ENCODE peak calls at places on chromosomes 13 and 19, in eight cellular contexts. S is SK-MEL-5; T is psoas muscle; B is effector CD4-positive, alpha-beta T cell; Q is dorsolateral prefrontal cortex; P is stimulated activated CD4-positive, alpha-beta T cell treated with anti-CD3 and anti-CD28 coated beads, Interleukin-1b, Interleukin-23, amount 100 ng/mL, for 1 hour; G is stimulated activated CD8-positive, alpha-beta memory T cell treated with anti-CD3 and anti-CD28 coated beads, Interleukin-15, amount 100 ng/mL, for 24 hours; R is kidney tubule cell. C is an unnamed sample.

GRCh38 chr19:38443458-38444001 is 10.0 kb downstream of the RYR1 start:
- DNase-seq in P (no peak), S (no peak), G (no peak), B (no peak), R (no peak), Q (no peak), T (no peak), C (no peak)

GRCh38 chr13:97344250-97345175 is 89.5 kb upstream of the RAP2A start:
- DNase-seq in B (peak), P (peak), R (peak), T (peak), G (no peak), S (peak), Q (peak), C (peak)

GRCh38 chr13:35729926-35730627 is 253.6 kb upstream of the MAB21L1 start:
- DNase-seq in T (peak), P (no peak), B (no peak), R (no peak), Q (no peak), G (no peak), S (peak), C (no peak)

GRCh38 chr19:32343550-32344262 is 1.7 kb upstream of the ZNF507 start:
- DNase-seq in T (no peak), G (no peak), P (no peak), R (no peak), B (no peak), S (no peak), Q (no peak), C (no peak)

GRCh38 chr19:19040417-19040816 is 7.0 kb downstream of the ARMC6 start:
- DNase-seq in B (no peak), R (no peak), Q (no peak), T (peak), G (no peak), S (no peak), P (no peak), C (no peak)

GRCh38 chr13:104565888-104566287 is 1499.7 kb upstream of the SLC10A2 start:
- DNase-seq in T (no peak), P (no peak), R (no peak), S (no peak), Q (no peak), G (no peak), B (no peak), C (no peak)

GRCh38 chr19:49554701-49555181 is 25.6 kb downstream of the NOSIP start:
- DNase-seq in T (no peak), B (no peak), P (no peak), S (no peak), Q (no peak), R (no peak), G (no peak), C (no peak)

GRCh38 chr13:34223984-34224383 is 406.0 kb downstream of the RFC3 start:
- DNase-seq in T (no peak), S (no peak), P (no peak), Q (no peak), B (no peak), G (no peak), R (peak), C (no peak)

GRCh38 chr13:43245374-43245964 is 222.1 kb downstream of the DNAJC15 start:
- DNase-seq in Q (no peak), T (no peak), B (no peak), R (peak), S (no peak), G (no peak), P (no peak), C (no peak)

GRCh38 chr13:53405616-53406015 is 377.0 kb downstream of the OLFM4 start:
- DNase-seq in B (no peak), G (no peak), S (peak), T (no peak), Q (no peak), P (no peak), R (no peak), C (no peak)

GRCh38 chr13:105627270-105627669 is 908.2 kb downstream of the EFNB2 start:
- DNase-seq in Q (no peak), G (no peak), T (no peak), P (no peak), R (peak), B (no peak), S (no peak), C (no peak)

GRCh38 chr13:48849515-48849914 is 126.2 kb upstream of the FNDC3A start:
- DNase-seq in Q (no peak), R (no peak), P (no peak), T (no peak), S (no peak), B (no peak), G (no peak), C (no peak)

GRCh38 chr19:33953592-33953991 is 156.9 kb downstream of the KCTD15 start:
- DNase-seq in P (no peak), G (no peak), B (no peak), R (no peak), Q (no peak), S (no peak), T (no peak), C (no peak)

C was measured in HL-60.